ENCODE peak calls at places on chromosomes 1 and 21, in ten cellular contexts. C is neural progenitor cell, P is epithelial cell of esophagus, K is AG09319, A is RWPE1, S is astrocyte of the spinal cord, M is cardiac muscle cell, N is K562, Y is H9, U is bronchial epithelial cell. V is an unnamed sample.
A peak's percentile ranks its signal among the peaks of the same experiment; 100 is the strongest.

GRCh38 chr1:2482588-2482987 is 6.5 kb downstream of the PLCH2 start:
- DNase-seq in U (no peak), A (no peak), N (peak; percentile 57), S (no peak), M (no peak), C (peak; percentile 57), K (no peak), P (no peak), Y (no peak), V (no peak)

GRCh38 chr1:94698759-94699502 is 121.2 kb upstream of the SLC44A3 start:
- DNase-seq in A (no peak), Y (no peak), C (no peak), M (peak; percentile 55), K (peak; percentile 63), N (no peak), U (peak; percentile 47), S (peak; percentile 48), P (peak; percentile 35), V (no peak)

GRCh38 chr1:231958448-231958847 is 331.9 kb downstream of the DISC1 start:
- DNase-seq in P (no peak), S (no peak), U (no peak), Y (no peak), K (no peak), N (no peak), A (no peak), M (no peak), C (no peak), V (no peak)

GRCh38 chr1:85576642-85577420 is 3.7 kb upstream of the CCN1 start:
- DNase-seq in S (peak; percentile 94), K (peak; percentile 80), Y (peak; percentile 83), P (peak; percentile 82), N (peak; percentile 75), A (peak; percentile 74), C (peak; percentile 93), M (peak; percentile 96), U (no peak), V (peak; percentile 81)

GRCh38 chr1:95209291-95209690 is 24.7 kb upstream of the RWDD3 start:
- DNase-seq in C (no peak), N (no peak), P (no peak), Y (no peak), K (no peak), M (no peak), A (no peak), U (no peak), S (no peak), V (no peak)

GRCh38 chr1:149845416-149845815 is 54.0 kb upstream of the BOLA1 start:
- DNase-seq in N (no peak), S (no peak), Y (peak; percentile 77), C (peak; percentile 20), K (no peak), P (no peak), U (no peak), A (no peak), M (peak; percentile 5), V (no peak)

GRCh38 chr1:162562452-162562828 is 918 bp downstream of the UAP1 start:
- DNase-seq in S (peak; percentile 62), C (no peak), M (peak; percentile 72), Y (no peak), K (peak; percentile 31), A (peak; percentile 21), U (peak; percentile 81), P (peak; percentile 84), N (no peak), V (no peak)

GRCh38 chr1:228150021-228150457 is 309 bp downstream of the GJC2 start:
- DNase-seq in Y (no peak), A (no peak), P (no peak), M (no peak), C (no peak), S (no peak), K (no peak), U (no peak), N (peak; percentile 35), V (no peak)

GRCh38 chr1:56798053-56798471 is 21.1 kb downstream of the FYB2 start:
- DNase-seq in U (no peak), N (no peak), A (peak; percentile 16), Y (no peak), C (peak; percentile 42), S (peak; percentile 51), P (peak; percentile 26), K (no peak), M (peak; percentile 20), V (no peak)

GRCh38 chr1:39398278-39399010 is 93.0 kb upstream of the BMP8A start:
- DNase-seq in S (peak; percentile 98), A (peak; percentile 96), N (peak; percentile 70), P (peak; percentile 99), C (peak; percentile 22), M (peak; percentile 98), K (peak; percentile 85), Y (peak; percentile 43), U (peak; percentile 98), V (no peak)

GRCh38 chr21:45331521-45332257 is 44.0 kb upstream of the POFUT2 start:
- DNase-seq in Y (peak; percentile 38), A (no peak), K (no peak), N (no peak), M (no peak), C (peak; percentile 58), S (no peak), U (no peak), P (no peak), V (no peak)

GRCh38 chr1:153393926-153394325 is 3.1 kb upstream of the S100A8 start:
- DNase-seq in Y (peak; percentile 74), U (no peak), S (no peak), P (peak; percentile 51), K (no peak), A (no peak), M (no peak), N (no peak), C (peak; percentile 20), V (no peak)
- TF ChIP-seq CTCF in Y (peak; percentile 68), U (peak; percentile 24), S (no peak), P (peak; percentile 4), K (no peak), A (no peak), M (no peak), N (peak; percentile 27), C (peak; percentile 35), V (no peak)

DNA sequence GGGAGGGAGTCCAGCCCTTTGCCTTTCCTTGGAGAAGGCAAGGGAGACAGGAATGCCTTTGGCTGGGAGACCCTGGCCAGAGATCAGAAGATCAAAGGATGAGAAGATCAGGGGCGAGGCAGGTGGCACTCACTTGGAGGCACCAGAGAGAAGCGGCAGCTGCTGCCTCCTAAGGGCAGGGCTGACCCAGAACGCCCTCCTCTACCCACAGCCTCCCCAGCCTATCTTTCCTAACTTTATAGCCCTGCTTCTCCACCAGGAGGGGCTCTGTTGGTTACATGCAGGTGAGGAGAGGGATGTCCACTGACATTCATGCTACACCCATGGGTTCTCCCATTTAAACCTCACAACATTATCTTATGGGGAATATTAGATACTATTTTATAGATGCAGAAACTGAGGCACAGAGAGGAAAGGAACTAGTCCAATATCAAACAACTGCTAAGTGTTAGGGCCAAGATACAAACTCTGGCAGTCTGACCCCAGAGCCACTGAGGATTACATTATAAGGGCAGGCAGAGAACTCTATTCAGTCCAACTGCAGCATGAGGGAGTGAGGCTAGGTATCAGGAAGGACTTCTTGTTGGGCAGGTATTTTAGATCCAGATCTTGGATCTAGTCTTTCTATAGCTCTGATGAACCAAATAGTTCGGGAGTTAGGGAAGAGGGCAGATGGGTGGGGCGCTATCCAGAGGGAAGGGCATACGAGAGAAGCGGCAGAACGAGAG is 19.9 kb downstream of the LGR6 start:
- DNase-seq in A (no peak), C (peak; percentile 64), K (no peak), M (no peak), S (no peak), N (peak; percentile 53), P (peak; percentile 34), Y (peak; percentile 87), U (peak; percentile 39), V (no peak)
- TF ChIP-seq CTCF in A (no peak), C (peak; percentile 58), K (peak; percentile 7), M (peak; percentile 35), S (peak; percentile 45), N (peak; percentile 54), P (peak; percentile 17), Y (peak; percentile 78), U (peak; percentile 39), V (no peak)

GRCh38 chr1:67524143-67525052 is 94.2 kb upstream of the SERBP1 start:
- DNase-seq in P (peak; percentile 82), M (no peak), Y (peak; percentile 34), K (no peak), U (peak; percentile 65), A (no peak), N (peak; percentile 30), C (no peak), S (no peak), V (no peak)
- TF ChIP-seq CTCF in P (peak; percentile 43), M (peak; percentile 25), Y (peak; percentile 68), K (no peak), U (peak; percentile 24), A (no peak), N (peak; percentile 39), C (peak; percentile 55), S (peak; percentile 31), V (no peak)

GRCh38 chr1:17774452-17774851 is 19.3 kb downstream of the ACTL8 start:
- DNase-seq in A (no peak), S (no peak), Y (no peak), U (no peak), C (no peak), P (no peak), K (no peak), M (no peak), N (no peak), V (no peak)

GRCh38 chr1:17776426-17776825 is 21.3 kb downstream of the ACTL8 start:
- DNase-seq in S (no peak), P (no peak), A (no peak), C (no peak), K (no peak), N (no peak), U (no peak), M (no peak), Y (no peak), V (no peak)

GRCh38 chr1:17775796-17776195 is 20.7 kb downstream of the ACTL8 start:
- DNase-seq in S (no peak), U (no peak), M (no peak), A (no peak), N (no peak), C (no peak), P (no peak), K (no peak), Y (no peak), V (no peak)

GRCh38 chr1:17772580-17773215 is 17.6 kb downstream of the ACTL8 start:
- DNase-seq in Y (no peak), K (no peak), S (no peak), U (no peak), P (no peak), C (peak; percentile 42), M (no peak), A (no peak), N (no peak), V (no peak)

DNA sequence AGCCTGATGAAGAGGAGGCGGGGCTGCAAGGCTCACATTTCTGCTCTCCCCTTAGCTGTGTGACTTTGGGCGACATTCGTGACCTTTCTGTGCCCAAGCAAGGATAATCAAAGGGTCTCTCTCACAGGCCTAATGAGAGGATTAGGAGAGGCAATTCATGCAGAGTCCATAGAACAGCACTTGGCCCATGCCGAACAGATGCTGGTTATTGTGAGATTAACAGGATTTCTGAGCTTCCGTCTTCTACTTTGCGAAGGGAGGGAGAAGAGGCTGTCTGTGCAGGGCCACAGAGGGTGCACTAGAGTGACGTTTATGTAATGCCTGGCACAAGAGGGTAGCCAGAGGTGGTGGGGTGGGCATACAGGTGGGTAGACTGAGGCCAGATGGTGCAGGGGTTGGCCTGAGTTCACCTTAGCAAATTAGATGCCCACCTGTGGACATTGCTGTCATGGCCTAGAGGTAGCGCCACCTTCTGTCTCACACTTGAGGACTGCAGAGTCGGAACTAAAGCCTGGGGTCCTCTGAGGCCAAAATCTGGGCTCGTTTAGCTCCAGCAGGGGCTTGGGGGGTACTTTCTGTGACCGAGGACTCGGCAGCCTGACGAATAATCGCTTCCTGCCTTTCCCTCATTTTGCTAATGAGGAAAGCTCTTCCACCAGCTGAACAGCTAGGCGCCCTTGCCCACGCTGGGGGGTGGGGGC is 18.6 kb downstream of the ACTL8 start:
- DNase-seq in C (peak; percentile 33), K (no peak), P (no peak), M (no peak), N (no peak), S (no peak), U (no peak), Y (no peak), A (no peak), V (no peak)
- TF ChIP-seq CTCF in C (no peak), K (no peak), P (no peak), M (no peak), N (no peak), S (no peak), U (no peak), Y (peak; percentile 12), A (no peak), V (no peak)

V was measured in GM10248.